ENCODE peak calls at places on chromosomes 5 and 9, in six cellular contexts. A, W, K, U, T and Q are unnamed samples.

GRCh38 chr5:177457239-177458121 is 10.9 kb downstream of the PRR7 start:
- DNase-seq in A (peak), W (no peak), K (peak), U (peak), T (peak), Q (peak)

GRCh38 chr5:179595916-179596315 is 27.6 kb downstream of the HNRNPH1 start:
- DNase-seq in A (no peak), W (no peak), K (no peak), U (no peak), T (no peak), Q (no peak)

GRCh38 chr9:97770808-97771372 is 73.8 kb upstream of the XPA start:
- DNase-seq in A (no peak), W (no peak), K (no peak), U (no peak), T (no peak), Q (no peak)

GRCh38 chr9:126292736-126293521 is 33.7 kb upstream of the MVB12B start:
- DNase-seq in A (no peak), W (peak), K (no peak), U (no peak), T (no peak), Q (no peak)

GRCh38 chr9:93665566-93666278 is 89.3 kb downstream of the PHF2 start:
- DNase-seq in A (no peak), W (no peak), K (no peak), U (no peak), T (no peak), Q (peak)

GRCh38 chr5:65674749-65675148 is 47.2 kb downstream of the SGTB start:
- DNase-seq in A (peak), W (no peak), K (no peak), U (no peak), T (no peak), Q (no peak)

GRCh38 chr5:14143509-14143842 is 334 bp downstream of the TRIO start:
- DNase-seq in A (no peak), W (no peak), K (no peak), U (no peak), T (peak), Q (no peak)

GRCh38 chr5:854966-855743 is 4.4 kb upstream of the ZDHHC11 start:
- DNase-seq in A (no peak), W (no peak), K (no peak), U (no peak), T (no peak), Q (no peak)

GRCh38 chr5:2756211-2756746 is 4.8 kb upstream of the IRX2 start:
- DNase-seq in A (peak), W (no peak), K (no peak), U (peak), T (peak), Q (no peak)

GRCh38 chr9:6052520-6052919 is 37.1 kb upstream of the RANBP6 start:
- DNase-seq in A (peak), W (no peak), K (no peak), U (no peak), T (peak), Q (no peak)

GRCh38 chr9:14173730-14174129 is 140.2 kb downstream of the NFIB start:
- DNase-seq in A (no peak), W (no peak), K (no peak), U (no peak), T (no peak), Q (no peak)

GRCh38 chr5:53557386-53557785 is 3.1 kb upstream of the NDUFS4 start:
- DNase-seq in A (peak), W (no peak), K (no peak), U (no peak), T (no peak), Q (no peak)

GRCh38 chr9:4887556-4887955 is 94.8 kb downstream of the RCL1 start:
- DNase-seq in A (peak), W (no peak), K (no peak), U (no peak), T (peak), Q (no peak)

GRCh38 chr9:109181284-109181683 is 14.2 kb upstream of the FRRS1L start:
- DNase-seq in A (no peak), W (no peak), K (no peak), U (no peak), T (no peak), Q (peak)

GRCh38 chr5:2149196-2149541 is 266.4 kb upstream of the IRX4 start:
- DNase-seq in A (peak), W (no peak), K (peak), U (peak), T (peak), Q (no peak)

GRCh38 chr5:135508496-135509005 is 27.2 kb downstream of the NEUROG1 start:
- DNase-seq in A (no peak), W (no peak), K (no peak), U (no peak), T (no peak), Q (no peak)

GRCh38 chr9:97933573-97933972 is 4.4 kb downstream of the HEMGN start:
- DNase-seq in A (no peak), W (no peak), K (no peak), U (no peak), T (no peak), Q (no peak)

GRCh38 chr5:133328800-133329199 is 277.0 kb downstream of the HSPA4 start:
- DNase-seq in A (no peak), W (no peak), K (no peak), U (no peak), T (no peak), Q (no peak)

GRCh38 chr9:88046542-88046941 is 72.2 kb upstream of the CDK20 start:
- DNase-seq in A (no peak), W (no peak), K (no peak), U (no peak), T (no peak), Q (no peak)

GRCh38 chr5:5721881-5722280 is 299.4 kb downstream of the ICE1 start:
- DNase-seq in A (no peak), W (no peak), K (no peak), U (no peak), T (peak), Q (no peak)

GRCh38 chr5:172839669-172840068 is 5.6 kb downstream of the ERGIC1 start:
- DNase-seq in A (no peak), W (no peak), K (no peak), U (no peak), T (no peak), Q (no peak)

GRCh38 chr9:95880011-95880690 is 4.7 kb downstream of the ERCC6L2 start:
- DNase-seq in A (peak), W (no peak), K (no peak), U (no peak), T (no peak), Q (no peak)

GRCh38 chr5:53211799-53212198 is 102.2 kb upstream of the MOCS2 start:
- DNase-seq in A (peak), W (no peak), K (peak), U (no peak), T (peak), Q (no peak)

GRCh38 chr9:93131599-93132286 is 2.3 kb downstream of the NINJ1 start:
- DNase-seq in A (no peak), W (no peak), K (no peak), U (no peak), T (no peak), Q (no peak)

GRCh38 chr5:815449-815848 is 30.9 kb upstream of the ZDHHC11B start:
- DNase-seq in A (no peak), W (no peak), K (no peak), U (no peak), T (no peak), Q (no peak)

GRCh38 chr5:82613886-82614285 is 335.7 kb upstream of the RPS23 start:
- DNase-seq in A (no peak), W (no peak), K (no peak), U (no peak), T (no peak), Q (no peak)

GRCh38 chr5:44679200-44679599 is 129.5 kb upstream of the MRPS30 start:
- DNase-seq in A (no peak), W (no peak), K (no peak), U (no peak), T (no peak), Q (no peak)

GRCh38 chr5:158943057-158943456 is 156.7 kb downstream of the EBF1 start:
- DNase-seq in A (peak), W (no peak), K (peak), U (peak), T (peak), Q (no peak)

GRCh38 chr5:176820937-176821336 is 10.6 kb downstream of the UNC5A start:
- DNase-seq in A (no peak), W (no peak), K (no peak), U (no peak), T (no peak), Q (no peak)

GRCh38 chr9:14339746-14340145 is 25.8 kb upstream of the NFIB start:
- DNase-seq in A (peak), W (no peak), K (no peak), U (no peak), T (no peak), Q (no peak)

GRCh38 chr5:1343931-1344901 is 683 bp downstream of the CLPTM1L start:
- DNase-seq in A (peak), W (no peak), K (no peak), U (no peak), T (peak), Q (no peak)

GRCh38 chr5:156755421-156756087 is 94.5 kb upstream of the PPP1R2B start:
- DNase-seq in A (peak), W (no peak), K (no peak), U (no peak), T (no peak), Q (no peak)

GRCh38 chr9:77495834-77496671 is 152.1 kb downstream of the GNA14 start:
- DNase-seq in A (peak), W (no peak), K (no peak), U (peak), T (peak), Q (no peak)

GRCh38 chr9:12554636-12555035 is 138.5 kb upstream of the TYRP1 start:
- DNase-seq in A (peak), W (no peak), K (no peak), U (no peak), T (peak), Q (no peak)

GRCh38 chr5:148910216-148910615 is 83.8 kb downstream of the ADRB2 start:
- DNase-seq in A (no peak), W (no peak), K (no peak), U (no peak), T (peak), Q (no peak)
- H3K27ac ChIP-seq in A (no peak), W (no peak), K (no peak), U (peak), T (peak), Q (no peak)

GRCh38 chr5:137872476-137872875 is 4.8 kb downstream of the MYOT start:
- DNase-seq in A (no peak), W (no peak), K (no peak), U (no peak), T (no peak), Q (no peak)

GRCh38 chr5:137871571-137871970 is 3.9 kb downstream of the MYOT start:
- DNase-seq in A (no peak), W (no peak), K (no peak), U (no peak), T (no peak), Q (no peak)

GRCh38 chr5:137866541-137867388 is 895 bp upstream of the MYOT start:
- DNase-seq in A (no peak), W (no peak), K (no peak), U (no peak), T (no peak), Q (no peak)

GRCh38 chr5:137870647-137871339 is 3.1 kb downstream of the MYOT start:
- DNase-seq in A (no peak), W (no peak), K (no peak), U (no peak), T (no peak), Q (no peak)

DNA sequence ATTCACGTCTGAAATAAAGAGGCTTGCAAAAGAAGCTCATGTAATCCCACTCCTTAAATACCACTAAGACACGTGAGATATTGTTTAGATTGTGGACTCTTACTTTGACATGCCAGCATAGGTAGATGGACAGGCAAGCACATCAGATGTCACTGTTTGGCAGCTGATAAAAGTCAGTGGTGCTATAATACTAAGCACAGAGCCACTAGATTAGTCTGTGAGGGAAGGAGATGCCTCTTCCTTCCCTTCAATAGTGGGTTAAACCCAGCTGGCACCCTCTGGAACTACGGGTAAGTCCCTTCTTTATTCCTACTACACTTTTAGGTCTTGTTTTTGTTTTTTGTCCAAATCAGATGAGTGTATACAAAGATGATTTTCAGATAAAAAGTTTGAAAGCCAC is at the start of gene MYOT:
- DNase-seq in A (no peak), W (no peak), K (no peak), U (no peak), T (no peak), Q (no peak)
- H3K27ac ChIP-seq in A (no peak), W (no peak), K (no peak), U (no peak), T (no peak), Q (no peak)

GRCh38 chr5:10595678-10596309 is 31.9 kb downstream of the ANKRD33B start:
- DNase-seq in A (peak), W (no peak), K (peak), U (peak), T (peak), Q (no peak)

GRCh38 chr5:10593531-10594181 is 29.8 kb downstream of the ANKRD33B start:
- DNase-seq in A (no peak), W (no peak), K (no peak), U (no peak), T (no peak), Q (no peak)

GRCh38 chr5:10594591-10595210 is 30.8 kb downstream of the ANKRD33B start:
- DNase-seq in A (no peak), W (no peak), K (no peak), U (no peak), T (no peak), Q (no peak)

GRCh38 chr5:10596310-10596703 is 32.4 kb downstream of the ANKRD33B start:
- DNase-seq in A (no peak), W (no peak), K (no peak), U (no peak), T (no peak), Q (no peak)

GRCh38 chr5:10595305-10595677 is 31.4 kb downstream of the ANKRD33B start:
- DNase-seq in A (peak), W (no peak), K (no peak), U (no peak), T (no peak), Q (no peak)
- H3K27ac ChIP-seq in A (peak), W (no peak), K (peak), U (peak), T (peak), Q (peak)

GRCh38 chr9:128633601-128634000 is 23.0 kb downstream of the DYNC2I2 start:
- DNase-seq in A (no peak), W (no peak), K (no peak), U (no peak), T (no peak), Q (peak)
- H3K27ac ChIP-seq in A (no peak), W (no peak), K (no peak), U (peak), T (peak), Q (no peak)

GRCh38 chr9:7960615-7961014 is 161.0 kb upstream of the DMAC1 start:
- DNase-seq in A (no peak), W (no peak), K (no peak), U (no peak), T (no peak), Q (no peak)

GRCh38 chr9:7965091-7965490 is 165.5 kb upstream of the DMAC1 start:
- DNase-seq in A (no peak), W (no peak), K (no peak), U (no peak), T (no peak), Q (no peak)

GRCh38 chr9:7961076-7961475 is 161.5 kb upstream of the DMAC1 start:
- DNase-seq in A (no peak), W (no peak), K (no peak), U (no peak), T (no peak), Q (no peak)

GRCh38 chr9:7967093-7967827 is 167.7 kb upstream of the DMAC1 start:
- DNase-seq in A (no peak), W (no peak), K (no peak), U (no peak), T (no peak), Q (no peak)

GRCh38 chr9:7963026-7963425 is 163.4 kb upstream of the DMAC1 start:
- DNase-seq in A (no peak), W (no peak), K (no peak), U (no peak), T (no peak), Q (no peak)
- H3K27ac ChIP-seq in A (no peak), W (no peak), K (no peak), U (no peak), T (no peak), Q (no peak)

GRCh38 chr9:89448381-89448780 is 49.5 kb downstream of the SEMA4D start:
- DNase-seq in A (no peak), W (no peak), K (no peak), U (no peak), T (no peak), Q (peak)
- H3K27ac ChIP-seq in A (no peak), W (peak), K (no peak), U (no peak), T (no peak), Q (no peak)

DNA sequence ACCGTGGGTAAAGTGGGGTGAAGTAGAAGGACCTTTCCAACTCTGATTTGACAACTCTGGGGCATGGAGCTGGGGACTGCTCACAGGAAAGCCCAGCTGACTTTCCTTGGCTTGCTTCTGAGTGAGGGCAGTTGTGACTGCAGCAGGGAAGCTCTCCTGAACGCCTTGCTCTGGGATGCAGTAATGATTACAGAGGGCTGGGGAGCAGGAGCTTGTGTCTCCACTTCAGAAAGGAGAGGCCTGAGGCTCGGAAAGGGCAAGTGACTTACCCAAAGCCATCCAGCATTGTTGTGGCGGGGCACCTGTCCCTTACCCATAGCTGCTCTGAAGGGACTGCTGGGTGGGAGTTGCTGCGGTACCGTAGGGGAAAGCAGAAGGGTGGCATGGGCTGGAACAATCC is 41.2 kb downstream of the GSN start:
- DNase-seq in A (no peak), W (no peak), K (no peak), U (no peak), T (no peak), Q (no peak)
- H3K27ac ChIP-seq in A (no peak), W (no peak), K (no peak), U (no peak), T (peak), Q (no peak)

DNA sequence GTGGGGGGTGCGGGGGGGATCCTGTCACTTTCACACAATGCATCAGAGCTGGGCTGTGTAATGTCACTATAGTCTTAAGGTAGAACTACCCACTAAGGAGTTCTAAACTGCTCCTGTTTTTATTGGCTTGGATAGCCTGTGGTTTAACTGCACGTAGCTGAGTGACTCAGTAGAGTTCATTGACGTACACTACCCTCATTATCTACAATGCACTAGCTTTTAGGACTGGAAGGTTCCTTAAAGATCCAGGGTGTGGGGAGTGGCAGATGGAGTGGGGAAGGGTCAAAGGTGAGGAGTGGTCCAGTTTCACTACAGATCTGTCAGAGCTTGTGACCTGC is 70.7 kb upstream of the TARS1 start:
- DNase-seq in A (peak), W (no peak), K (peak), U (no peak), T (no peak), Q (no peak)
- H3K27ac ChIP-seq in A (peak), W (no peak), K (no peak), U (no peak), T (no peak), Q (no peak)